ENCODE peak calls at places on chromosomes 1 and 21, in seven cellular contexts. F is stimulated activated CD4-positive, alpha-beta T cell treated with anti-CD3 and anti-CD28 coated beads, Interleukin-4, amount 100 ng/mL, for 24 hours; W is AG20443; Q is GDM1; B is NCI-H748 treated with DMSO at 0.1 percent for 48 hours; N is PC-3; S is NCI-H2029. K is an unnamed sample.

GRCh38 chr1:243394610-243395490 is 139.0 kb downstream of the SDCCAG8 start:
- DNase-seq in F (no peak), W (no peak), Q (no peak), B (peak; percentile 33), N (no peak), S (no peak), K (no peak)

GRCh38 chr1:28517649-28517999 is 11.8 kb downstream of the RCC1 start:
- DNase-seq in F (peak; percentile 24), W (no peak), Q (no peak), B (no peak), N (no peak), S (no peak), K (no peak)

GRCh38 chr1:247614625-247615024 is 9.2 kb downstream of the OR2G3 start:
- DNase-seq in F (no peak), W (no peak), Q (no peak), B (no peak), N (no peak), S (no peak), K (no peak)

GRCh38 chr21:39079617-39080016 is 103.6 kb downstream of the PSMG1 start:
- DNase-seq in F (no peak), W (no peak), Q (no peak), B (no peak), N (no peak), S (no peak), K (no peak)

GRCh38 chr1:30753660-30754123 is 3.9 kb downstream of the LAPTM5 start:
- DNase-seq in F (no peak), W (no peak), Q (no peak), B (no peak), N (no peak), S (no peak), K (no peak)

GRCh38 chr1:9984253-9984652 is 12.8 kb upstream of the RBP7 start:
- DNase-seq in F (no peak), W (no peak), Q (no peak), B (no peak), N (no peak), S (no peak), K (no peak)

GRCh38 chr1:1832820-1833219 is 54.5 kb upstream of the NADK start:
- DNase-seq in F (no peak), W (no peak), Q (no peak), B (no peak), N (peak; percentile 27), S (no peak), K (no peak)

GRCh38 chr1:78492376-78492950 is 1.7 kb downstream of the PTGFR start:
- DNase-seq in F (no peak), W (peak; percentile 26), Q (no peak), B (no peak), N (peak; percentile 44), S (no peak), K (no peak)

GRCh38 chr1:43414634-43415223 is 25.0 kb downstream of the SZT2 start:
- DNase-seq in F (peak; percentile 68), W (peak; percentile 60), Q (peak; percentile 33), B (peak; percentile 95), N (peak; percentile 75), S (peak; percentile 57), K (peak; percentile 52)

GRCh38 chr1:83928396-83928795 is 70.5 kb downstream of the TTLL7 start:
- DNase-seq in F (no peak), W (no peak), Q (no peak), B (no peak), N (no peak), S (no peak), K (no peak)

K was measured in T-cell.